ENCODE peak calls at places on chromosomes 6 and 20, in four cellular contexts. One of them, this sample, is unnamed.

GRCh38 chr6:4300917-4301316 is 165.5 kb upstream of the ECI2 start:
- DNase-seq in NCI-H1417: no peak
- DNase-seq in ELF-1: no peak
- DNase-seq in occipital lobe: no peak
- DNase-seq in this sample: no peak

GRCh38 chr20:1186367-1186991 is 1.7 kb upstream of the TMEM74B start:
- DNase-seq in ELF-1: peak
- DNase-seq in occipital lobe: no peak
- DNase-seq in NCI-H1417: no peak
- DNase-seq in this sample: no peak

GRCh38 chr20:4637081-4637797 is 84.5 kb upstream of the PRND start:
- DNase-seq in ELF-1: no peak
- DNase-seq in occipital lobe: no peak
- DNase-seq in NCI-H1417: peak
- DNase-seq in this sample: no peak

GRCh38 chr6:149129401-149130077 is 188.0 kb upstream of the TAB2 start:
- DNase-seq in NCI-H1417: no peak
- DNase-seq in occipital lobe: no peak
- DNase-seq in ELF-1: peak
- DNase-seq in this sample: no peak

GRCh38 chr6:168035098-168035660 is 37.7 kb downstream of the KIF25 start:
- DNase-seq in NCI-H1417: no peak
- DNase-seq in occipital lobe: peak
- DNase-seq in ELF-1: peak
- DNase-seq in this sample: no peak

GRCh38 chr6:14277405-14277930 is 159.9 kb downstream of the CD83 start:
- DNase-seq in NCI-H1417: no peak
- DNase-seq in ELF-1: no peak
- DNase-seq in occipital lobe: no peak
- DNase-seq in this sample: no peak

GRCh38 chr6:21187485-21187884 is 406.1 kb upstream of the SOX4 start:
- DNase-seq in NCI-H1417: no peak
- DNase-seq in occipital lobe: no peak
- DNase-seq in ELF-1: no peak
- DNase-seq in this sample: no peak

GRCh38 chr6:68730291-68731054 is 95.4 kb downstream of the ADGRB3 start:
- DNase-seq in NCI-H1417: peak
- DNase-seq in ELF-1: no peak
- DNase-seq in occipital lobe: no peak
- DNase-seq in this sample: no peak

GRCh38 chr6:111740506-111740905 is 132.7 kb downstream of the FYN start:
- DNase-seq in ELF-1: no peak
- DNase-seq in NCI-H1417: no peak
- DNase-seq in occipital lobe: no peak
- DNase-seq in this sample: no peak

GRCh38 chr20:4190792-4191519 is 175.6 kb upstream of the RNF24 start:
- DNase-seq in NCI-H1417: no peak
- DNase-seq in ELF-1: no peak
- DNase-seq in occipital lobe: no peak
- DNase-seq in this sample: no peak

GRCh38 chr6:141925001-141925400 is 207.7 kb upstream of the GJE1 start:
- DNase-seq in occipital lobe: no peak
- DNase-seq in ELF-1: no peak
- DNase-seq in NCI-H1417: no peak
- DNase-seq in this sample: no peak

GRCh38 chr6:34616230-34616591 is 60.1 kb upstream of the SPDEF start:
- DNase-seq in NCI-H1417: peak
- DNase-seq in occipital lobe: no peak
- DNase-seq in ELF-1: no peak
- DNase-seq in this sample: no peak

GRCh38 chr20:7741866-7742265 is 198.4 kb downstream of the HAO1 start:
- DNase-seq in NCI-H1417: no peak
- DNase-seq in ELF-1: no peak
- DNase-seq in occipital lobe: no peak
- DNase-seq in this sample: no peak

GRCh38 chr20:59802471-59803221 is 130.8 kb downstream of the SYCP2 start:
- DNase-seq in occipital lobe: no peak
- DNase-seq in NCI-H1417: no peak
- DNase-seq in ELF-1: no peak
- DNase-seq in this sample: no peak

GRCh38 chr6:30219244-30219643 is 6.0 kb upstream of the TRIM26 start:
- DNase-seq in NCI-H1417: peak
- DNase-seq in ELF-1: peak
- DNase-seq in occipital lobe: peak
- DNase-seq in this sample: no peak

GRCh38 chr6:17349437-17349836 is 44.0 kb upstream of the CAP2 start:
- DNase-seq in ELF-1: no peak
- DNase-seq in NCI-H1417: no peak
- DNase-seq in occipital lobe: no peak
- DNase-seq in this sample: no peak

GRCh38 chr6:6221829-6222535 is 98.5 kb downstream of the F13A1 start:
- DNase-seq in NCI-H1417: peak
- DNase-seq in ELF-1: peak
- DNase-seq in occipital lobe: no peak
- DNase-seq in this sample: no peak

GRCh38 chr6:14459315-14459714 is 341.7 kb downstream of the CD83 start:
- DNase-seq in ELF-1: no peak
- DNase-seq in occipital lobe: no peak
- DNase-seq in NCI-H1417: no peak
- DNase-seq in this sample: no peak

GRCh38 chr6:151067684-151068596 is 171.8 kb upstream of the AKAP12 start:
- DNase-seq in NCI-H1417: no peak
- DNase-seq in ELF-1: no peak
- DNase-seq in occipital lobe: no peak
- DNase-seq in this sample: no peak

GRCh38 chr20:57651977-57652864 is 32.0 kb upstream of the ZBP1 start:
- DNase-seq in NCI-H1417: no peak
- DNase-seq in occipital lobe: no peak
- DNase-seq in ELF-1: no peak
- DNase-seq in this sample: no peak

GRCh38 chr6:108163644-108164536 is 1.9 kb upstream of the NR2E1 start:
- DNase-seq in ELF-1: peak
- DNase-seq in NCI-H1417: no peak
- DNase-seq in occipital lobe: no peak
- DNase-seq in this sample: no peak

GRCh38 chr6:35448191-35448590 is 3.9 kb upstream of the FANCE start:
- DNase-seq in occipital lobe: no peak
- DNase-seq in NCI-H1417: no peak
- DNase-seq in ELF-1: no peak
- DNase-seq in this sample: no peak

GRCh38 chr20:43916875-43917371 is 2.3 kb downstream of the TOX2 start:
- DNase-seq in NCI-H1417: no peak
- DNase-seq in ELF-1: no peak
- DNase-seq in occipital lobe: no peak
- DNase-seq in this sample: no peak

GRCh38 chr6:112252571-112253504 is 1.5 kb downstream of the LAMA4 start:
- DNase-seq in occipital lobe: no peak
- DNase-seq in NCI-H1417: no peak
- DNase-seq in ELF-1: no peak
- DNase-seq in this sample: no peak

GRCh38 chr6:18352001-18352400 is 35.1 kb upstream of the RNF144B start:
- DNase-seq in ELF-1: no peak
- DNase-seq in occipital lobe: no peak
- DNase-seq in NCI-H1417: no peak
- DNase-seq in this sample: no peak

GRCh38 chr6:95819939-95820338 is 195.8 kb upstream of the FUT9 start:
- DNase-seq in occipital lobe: no peak
- DNase-seq in ELF-1: peak
- DNase-seq in NCI-H1417: no peak
- DNase-seq in this sample: no peak

GRCh38 chr6:3510617-3511016 is 53.8 kb upstream of the SLC22A23 start:
- DNase-seq in NCI-H1417: no peak
- DNase-seq in occipital lobe: no peak
- DNase-seq in ELF-1: no peak
- DNase-seq in this sample: no peak

GRCh38 chr20:49583669-49584417 is 15.9 kb upstream of the PTGIS start:
- DNase-seq in occipital lobe: peak
- DNase-seq in ELF-1: no peak
- DNase-seq in NCI-H1417: no peak
- DNase-seq in this sample: no peak

GRCh38 chr6:10659697-10660348 is 34.6 kb downstream of the C6orf52 start:
- DNase-seq in occipital lobe: no peak
- DNase-seq in ELF-1: peak
- DNase-seq in NCI-H1417: no peak
- DNase-seq in this sample: no peak

GRCh38 chr6:122719176-122719575 is 60.3 kb upstream of the FABP7 start:
- DNase-seq in NCI-H1417: no peak
- DNase-seq in occipital lobe: no peak
- DNase-seq in ELF-1: no peak
- DNase-seq in this sample: no peak

GRCh38 chr6:15555101-15556038 is 107.5 kb downstream of the DTNBP1 start:
- DNase-seq in ELF-1: peak
- DNase-seq in occipital lobe: no peak
- DNase-seq in NCI-H1417: no peak
- DNase-seq in this sample: no peak

GRCh38 chr6:147738516-147739187 is 230.2 kb downstream of the SAMD5 start:
- DNase-seq in occipital lobe: no peak
- DNase-seq in NCI-H1417: no peak
- DNase-seq in ELF-1: no peak
- DNase-seq in this sample: no peak

GRCh38 chr6:168711666-168712300 is 270.8 kb downstream of the SMOC2 start:
- DNase-seq in NCI-H1417: no peak
- DNase-seq in ELF-1: no peak
- DNase-seq in occipital lobe: no peak
- DNase-seq in this sample: no peak